ENCODE peak calls at places on chromosomes 11 and 22, in nine cellular contexts. One of them, this sample, is unnamed.

GRCh38 chr11:10021563-10021962 is 272.5 kb downstream of the SBF2 start:
- DNase-seq in fibroblast of mammary gland: no peak
- DNase-seq in pancreas: no peak
- DNase-seq in fibroblast of lung: no peak
- DNase-seq in skeletal muscle cell: no peak
- DNase-seq in right lobe of liver: no peak
- DNase-seq in heart right ventricle: no peak
- DNase-seq in PC-3: no peak
- DNase-seq in CD8-positive, alpha-beta memory T cell: no peak
- DNase-seq in this sample: no peak

GRCh38 chr11:20647976-20648565 is 21.3 kb upstream of the NELL1 start:
- DNase-seq in fibroblast of lung: peak
- DNase-seq in right lobe of liver: no peak
- DNase-seq in skeletal muscle cell: no peak
- DNase-seq in CD8-positive, alpha-beta memory T cell: no peak
- DNase-seq in heart right ventricle: peak
- DNase-seq in pancreas: peak
- DNase-seq in fibroblast of mammary gland: peak
- DNase-seq in PC-3: peak
- DNase-seq in this sample: peak

GRCh38 chr11:34356576-34356917 is 1.3 kb downstream of the ABTB2 start:
- DNase-seq in CD8-positive, alpha-beta memory T cell: no peak
- DNase-seq in heart right ventricle: no peak
- DNase-seq in skeletal muscle cell: no peak
- DNase-seq in pancreas: peak
- DNase-seq in right lobe of liver: peak
- DNase-seq in PC-3: no peak
- DNase-seq in fibroblast of mammary gland: peak
- DNase-seq in fibroblast of lung: peak
- DNase-seq in this sample: no peak

GRCh38 chr11:80846442-80846841 is 1405.6 kb upstream of the TENM4 start:
- DNase-seq in pancreas: no peak
- DNase-seq in heart right ventricle: no peak
- DNase-seq in CD8-positive, alpha-beta memory T cell: no peak
- DNase-seq in skeletal muscle cell: no peak
- DNase-seq in PC-3: no peak
- DNase-seq in fibroblast of mammary gland: no peak
- DNase-seq in right lobe of liver: no peak
- DNase-seq in fibroblast of lung: peak
- DNase-seq in this sample: no peak

GRCh38 chr11:76523786-76524436 is 79.1 kb downstream of the EMSY start:
- DNase-seq in heart right ventricle: no peak
- DNase-seq in right lobe of liver: no peak
- DNase-seq in fibroblast of lung: no peak
- DNase-seq in PC-3: peak
- DNase-seq in CD8-positive, alpha-beta memory T cell: no peak
- DNase-seq in skeletal muscle cell: no peak
- DNase-seq in fibroblast of mammary gland: no peak
- DNase-seq in pancreas: no peak
- DNase-seq in this sample: no peak

GRCh38 chr11:110434952-110435779 is 5.4 kb downstream of the FDX1 start:
- DNase-seq in PC-3: peak
- DNase-seq in skeletal muscle cell: no peak
- DNase-seq in fibroblast of mammary gland: no peak
- DNase-seq in pancreas: peak
- DNase-seq in heart right ventricle: no peak
- DNase-seq in CD8-positive, alpha-beta memory T cell: peak
- DNase-seq in fibroblast of lung: no peak
- DNase-seq in right lobe of liver: no peak
- DNase-seq in this sample: no peak

GRCh38 chr11:56816259-56816658 is 67.8 kb upstream of the OR9G4 start:
- DNase-seq in right lobe of liver: no peak
- DNase-seq in fibroblast of lung: no peak
- DNase-seq in fibroblast of mammary gland: no peak
- DNase-seq in PC-3: no peak
- DNase-seq in skeletal muscle cell: no peak
- DNase-seq in heart right ventricle: no peak
- DNase-seq in CD8-positive, alpha-beta memory T cell: no peak
- DNase-seq in pancreas: no peak
- DNase-seq in this sample: no peak

GRCh38 chr22:17968126-17968525 is 56.2 kb downstream of the MICAL3 start:
- DNase-seq in fibroblast of mammary gland: no peak
- DNase-seq in right lobe of liver: no peak
- DNase-seq in PC-3: no peak
- DNase-seq in fibroblast of lung: no peak
- DNase-seq in heart right ventricle: no peak
- DNase-seq in skeletal muscle cell: no peak
- DNase-seq in pancreas: no peak
- DNase-seq in CD8-positive, alpha-beta memory T cell: no peak
- DNase-seq in this sample: no peak

GRCh38 chr11:9887492-9887891 is 223.6 kb downstream of the SWAP70 start:
- DNase-seq in PC-3: no peak
- DNase-seq in pancreas: no peak
- DNase-seq in fibroblast of mammary gland: peak
- DNase-seq in right lobe of liver: no peak
- DNase-seq in heart right ventricle: no peak
- DNase-seq in fibroblast of lung: no peak
- DNase-seq in CD8-positive, alpha-beta memory T cell: no peak
- DNase-seq in skeletal muscle cell: no peak
- DNase-seq in this sample: no peak

GRCh38 chr11:34190192-34191139 is 85.0 kb downstream of the NAT10 start:
- DNase-seq in skeletal muscle cell: no peak
- DNase-seq in PC-3: no peak
- DNase-seq in right lobe of liver: no peak
- DNase-seq in pancreas: no peak
- DNase-seq in fibroblast of lung: no peak
- DNase-seq in fibroblast of mammary gland: no peak
- DNase-seq in heart right ventricle: no peak
- DNase-seq in CD8-positive, alpha-beta memory T cell: no peak
- DNase-seq in this sample: no peak

DNA sequence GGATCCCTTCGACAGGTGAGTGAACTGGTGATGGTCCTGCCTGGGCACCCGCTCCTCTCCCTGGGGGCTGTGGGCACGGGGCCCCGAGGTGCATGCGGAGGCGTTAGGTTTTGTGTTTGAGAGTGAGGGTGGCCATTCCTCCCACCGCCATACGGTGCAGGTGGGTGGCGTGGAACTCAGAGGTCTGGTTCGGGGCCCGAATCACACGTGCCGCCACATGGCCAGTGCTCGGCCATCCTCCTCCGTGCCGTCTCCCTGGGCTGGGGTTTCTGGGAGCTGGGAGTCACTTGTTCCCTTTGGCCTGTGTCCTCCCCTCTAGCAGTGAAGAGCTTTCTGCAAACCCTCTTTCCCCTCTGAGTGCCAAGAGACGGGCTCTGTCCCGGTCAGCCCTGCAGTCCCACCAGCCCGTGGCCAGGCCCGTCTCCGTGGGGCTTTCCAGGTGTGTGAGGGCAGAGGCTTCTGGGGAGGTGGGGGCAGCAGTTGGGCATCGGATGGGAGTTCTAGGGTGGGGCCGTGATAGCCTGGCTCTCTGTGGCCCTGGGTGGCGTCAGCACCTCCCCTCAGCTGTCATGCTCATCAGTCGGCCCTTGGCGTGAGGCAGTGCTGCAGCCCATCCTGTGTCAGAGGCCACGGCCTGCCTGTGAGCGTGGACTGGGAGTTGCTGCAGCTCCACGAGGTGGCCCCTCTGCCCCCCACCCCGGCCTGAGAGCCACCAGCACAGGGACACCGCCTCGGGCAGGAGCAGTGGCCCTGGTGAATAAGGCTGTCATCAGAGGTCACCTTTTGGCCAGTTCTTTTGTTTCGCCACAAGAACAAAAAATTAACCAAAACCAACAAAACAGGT is 10.2 kb downstream of the IRF7 start:
- DNase-seq in fibroblast of lung: no peak
- DNase-seq in CD8-positive, alpha-beta memory T cell: no peak
- DNase-seq in PC-3: no peak
- DNase-seq in right lobe of liver: no peak
- DNase-seq in pancreas: no peak
- DNase-seq in skeletal muscle cell: no peak
- DNase-seq in fibroblast of mammary gland: no peak
- DNase-seq in heart right ventricle: no peak
- DNase-seq in this sample: no peak
- H3K4me3 ChIP-seq in fibroblast of lung: no peak
- H3K4me3 ChIP-seq in CD8-positive, alpha-beta memory T cell: no peak
- H3K4me3 ChIP-seq in PC-3: no peak
- H3K4me3 ChIP-seq in right lobe of liver: no peak
- H3K4me3 ChIP-seq in pancreas: no peak
- H3K4me3 ChIP-seq in skeletal muscle cell: no peak
- H3K4me3 ChIP-seq in fibroblast of mammary gland: no peak
- H3K4me3 ChIP-seq in heart right ventricle: no peak
- H3K4me3 ChIP-seq in this sample: no peak

GRCh38 chr11:122235615-122236014 is 119.6 kb upstream of the BLID start:
- DNase-seq in CD8-positive, alpha-beta memory T cell: no peak
- DNase-seq in skeletal muscle cell: peak
- DNase-seq in PC-3: peak
- DNase-seq in fibroblast of mammary gland: peak
- DNase-seq in fibroblast of lung: peak
- DNase-seq in pancreas: peak
- DNase-seq in heart right ventricle: peak
- DNase-seq in right lobe of liver: no peak
- DNase-seq in this sample: peak
- H3K4me3 ChIP-seq in CD8-positive, alpha-beta memory T cell: no peak
- H3K4me3 ChIP-seq in skeletal muscle cell: no peak
- H3K4me3 ChIP-seq in PC-3: no peak
- H3K4me3 ChIP-seq in fibroblast of mammary gland: no peak
- H3K4me3 ChIP-seq in fibroblast of lung: no peak
- H3K4me3 ChIP-seq in pancreas: no peak
- H3K4me3 ChIP-seq in heart right ventricle: no peak
- H3K4me3 ChIP-seq in right lobe of liver: no peak
- H3K4me3 ChIP-seq in this sample: no peak

GRCh38 chr22:49481651-49482399 is 345.8 kb downstream of the BRD1 start:
- DNase-seq in right lobe of liver: no peak
- DNase-seq in PC-3: peak
- DNase-seq in fibroblast of mammary gland: no peak
- DNase-seq in pancreas: no peak
- DNase-seq in CD8-positive, alpha-beta memory T cell: no peak
- DNase-seq in heart right ventricle: no peak
- DNase-seq in fibroblast of lung: no peak
- DNase-seq in skeletal muscle cell: no peak
- DNase-seq in this sample: no peak
- H3K4me3 ChIP-seq in right lobe of liver: no peak
- H3K4me3 ChIP-seq in PC-3: peak
- H3K4me3 ChIP-seq in fibroblast of mammary gland: no peak
- H3K4me3 ChIP-seq in pancreas: no peak
- H3K4me3 ChIP-seq in CD8-positive, alpha-beta memory T cell: no peak
- H3K4me3 ChIP-seq in heart right ventricle: peak
- H3K4me3 ChIP-seq in fibroblast of lung: no peak
- H3K4me3 ChIP-seq in skeletal muscle cell: no peak
- H3K4me3 ChIP-seq in this sample: no peak

GRCh38 chr11:124322356-124322755 is 2.4 kb upstream of the OR8D2 start:
- DNase-seq in skeletal muscle cell: no peak
- DNase-seq in pancreas: no peak
- DNase-seq in fibroblast of lung: no peak
- DNase-seq in heart right ventricle: no peak
- DNase-seq in right lobe of liver: no peak
- DNase-seq in PC-3: no peak
- DNase-seq in CD8-positive, alpha-beta memory T cell: no peak
- DNase-seq in fibroblast of mammary gland: no peak
- DNase-seq in this sample: no peak
- H3K4me3 ChIP-seq in skeletal muscle cell: no peak
- H3K4me3 ChIP-seq in pancreas: no peak
- H3K4me3 ChIP-seq in fibroblast of lung: no peak
- H3K4me3 ChIP-seq in heart right ventricle: no peak
- H3K4me3 ChIP-seq in right lobe of liver: no peak
- H3K4me3 ChIP-seq in PC-3: no peak
- H3K4me3 ChIP-seq in CD8-positive, alpha-beta memory T cell: no peak
- H3K4me3 ChIP-seq in fibroblast of mammary gland: no peak
- H3K4me3 ChIP-seq in this sample: no peak

GRCh38 chr11:86152901-86153300 is 84.0 kb upstream of the PICALM start:
- DNase-seq in fibroblast of lung: peak
- DNase-seq in PC-3: no peak
- DNase-seq in skeletal muscle cell: no peak
- DNase-seq in pancreas: no peak
- DNase-seq in heart right ventricle: no peak
- DNase-seq in right lobe of liver: no peak
- DNase-seq in fibroblast of mammary gland: no peak
- DNase-seq in CD8-positive, alpha-beta memory T cell: no peak
- DNase-seq in this sample: no peak

GRCh38 chr11:86150826-86151187 is 81.9 kb upstream of the PICALM start:
- DNase-seq in pancreas: no peak
- DNase-seq in skeletal muscle cell: no peak
- DNase-seq in CD8-positive, alpha-beta memory T cell: no peak
- DNase-seq in heart right ventricle: no peak
- DNase-seq in fibroblast of mammary gland: no peak
- DNase-seq in right lobe of liver: no peak
- DNase-seq in fibroblast of lung: peak
- DNase-seq in PC-3: no peak
- DNase-seq in this sample: no peak

GRCh38 chr11:86153439-86153838 is 84.6 kb upstream of the PICALM start:
- DNase-seq in heart right ventricle: no peak
- DNase-seq in CD8-positive, alpha-beta memory T cell: no peak
- DNase-seq in skeletal muscle cell: no peak
- DNase-seq in right lobe of liver: no peak
- DNase-seq in PC-3: no peak
- DNase-seq in fibroblast of lung: no peak
- DNase-seq in fibroblast of mammary gland: no peak
- DNase-seq in pancreas: no peak
- DNase-seq in this sample: no peak

GRCh38 chr11:86151188-86152005 is 82.5 kb upstream of the PICALM start:
- DNase-seq in PC-3: peak
- DNase-seq in skeletal muscle cell: no peak
- DNase-seq in right lobe of liver: no peak
- DNase-seq in pancreas: no peak
- DNase-seq in fibroblast of lung: peak
- DNase-seq in heart right ventricle: no peak
- DNase-seq in fibroblast of mammary gland: peak
- DNase-seq in CD8-positive, alpha-beta memory T cell: no peak
- DNase-seq in this sample: no peak

GRCh38 chr11:86152006-86152862 is 83.3 kb upstream of the PICALM start:
- DNase-seq in fibroblast of mammary gland: peak
- DNase-seq in heart right ventricle: no peak
- DNase-seq in CD8-positive, alpha-beta memory T cell: no peak
- DNase-seq in PC-3: peak
- DNase-seq in fibroblast of lung: peak
- DNase-seq in right lobe of liver: no peak
- DNase-seq in pancreas: peak
- DNase-seq in skeletal muscle cell: no peak
- DNase-seq in this sample: peak
- H3K4me3 ChIP-seq in fibroblast of mammary gland: no peak
- H3K4me3 ChIP-seq in heart right ventricle: no peak
- H3K4me3 ChIP-seq in CD8-positive, alpha-beta memory T cell: no peak
- H3K4me3 ChIP-seq in PC-3: no peak
- H3K4me3 ChIP-seq in fibroblast of lung: no peak
- H3K4me3 ChIP-seq in right lobe of liver: no peak
- H3K4me3 ChIP-seq in pancreas: no peak
- H3K4me3 ChIP-seq in skeletal muscle cell: no peak
- H3K4me3 ChIP-seq in this sample: no peak

GRCh38 chr11:3795131-3796092 is 1.9 kb downstream of the NUP98 start:
- DNase-seq in fibroblast of mammary gland: no peak
- DNase-seq in skeletal muscle cell: no peak
- DNase-seq in PC-3: no peak
- DNase-seq in fibroblast of lung: no peak
- DNase-seq in right lobe of liver: no peak
- DNase-seq in heart right ventricle: no peak
- DNase-seq in CD8-positive, alpha-beta memory T cell: no peak
- DNase-seq in pancreas: no peak
- DNase-seq in this sample: no peak
- H3K4me3 ChIP-seq in fibroblast of mammary gland: peak
- H3K4me3 ChIP-seq in skeletal muscle cell: peak
- H3K4me3 ChIP-seq in PC-3: peak
- H3K4me3 ChIP-seq in fibroblast of lung: peak
- H3K4me3 ChIP-seq in right lobe of liver: peak
- H3K4me3 ChIP-seq in heart right ventricle: peak
- H3K4me3 ChIP-seq in CD8-positive, alpha-beta memory T cell: peak
- H3K4me3 ChIP-seq in pancreas: peak
- H3K4me3 ChIP-seq in this sample: peak